ENCODE peak calls at places on chromosome 22, in nine cellular contexts. M is naive thymus-derived CD4-positive, alpha-beta T cell; J is left ventricle myocardium inferior; A is SJSA1; G is stomach; I is fibroblast of lung; L is A549; X is breast epithelium; E is psoas muscle. Q is an unnamed sample.

GRCh38 chr22:36759481-36760159 is 16.3 kb downstream of the IFT27 start:
- DNase-seq in J (no peak), A (no peak), L (no peak), I (no peak), G (no peak), M (no peak), E (no peak), X (peak; percentile 28), Q (no peak)

GRCh38 chr22:40310081-40310770 is 36.1 kb upstream of the ADSL start:
- DNase-seq in E (no peak), M (no peak), J (no peak), A (peak; percentile 79), G (no peak), X (no peak), I (peak; percentile 93), L (no peak), Q (no peak)

GRCh38 chr22:31230155-31230870 is 18.2 kb downstream of the LIMK2 start:
- DNase-seq in G (no peak), I (peak; percentile 19), A (no peak), E (no peak), J (no peak), X (no peak), L (no peak), M (no peak), Q (no peak)

GRCh38 chr22:35882226-35883027 is 146.2 kb downstream of the RBFOX2 start:
- DNase-seq in I (peak; percentile 59), L (no peak), G (no peak), E (no peak), J (no peak), X (no peak), M (no peak), A (no peak), Q (no peak)

GRCh38 chr22:37290737-37291136 is 8.4 kb downstream of the CYTH4 start:
- DNase-seq in G (no peak), A (no peak), I (peak; percentile 44), M (no peak), L (no peak), J (peak; percentile 41), E (no peak), X (no peak), Q (no peak)

GRCh38 chr22:30248484-30248883 is 1.9 kb upstream of the LIF start:
- DNase-seq in J (no peak), I (no peak), E (no peak), M (no peak), G (no peak), A (no peak), L (no peak), X (no peak), Q (no peak)

GRCh38 chr22:29871684-29872083 is 11.3 kb upstream of the MTMR3 start:
- DNase-seq in J (no peak), L (no peak), G (no peak), A (no peak), X (no peak), E (peak; percentile 58), M (no peak), I (peak; percentile 17), Q (no peak)

GRCh38 chr22:37492428-37493344 is 6.5 kb upstream of the MFNG start:
- DNase-seq in A (no peak), L (peak; percentile 62), E (no peak), X (no peak), M (peak; percentile 41), I (peak; percentile 48), G (no peak), J (no peak), Q (no peak)

GRCh38 chr22:41308054-41308453 is 6.7 kb downstream of the ZC3H7B start:
- DNase-seq in G (no peak), X (no peak), M (no peak), J (no peak), A (no peak), E (peak; percentile 76), I (peak; percentile 9), L (no peak), Q (no peak)

GRCh38 chr22:37197451-37198289 is 9.6 kb upstream of the C1QTNF6 start:
- DNase-seq in I (peak; percentile 89), J (no peak), L (peak; percentile 91), X (peak; percentile 76), M (no peak), G (peak; percentile 51), A (peak; percentile 64), E (peak; percentile 84), Q (peak; percentile 57)

GRCh38 chr22:36507518-36508010 is 724 bp upstream of the FOXRED2 start:
- DNase-seq in J (no peak), E (no peak), M (no peak), X (no peak), G (no peak), L (no peak), I (no peak), A (no peak), Q (no peak)

GRCh38 chr22:38167988-38168407 is 13.6 kb downstream of the PLA2G6 start:
- DNase-seq in G (peak; percentile 77), E (peak; percentile 84), J (peak; percentile 66), X (peak; percentile 85), I (no peak), A (no peak), L (no peak), M (no peak), Q (no peak)

GRCh38 chr22:32533265-32534068 is 58.9 kb downstream of the FBXO7 start:
- DNase-seq in X (no peak), I (peak; percentile 72), M (no peak), L (no peak), J (no peak), A (peak; percentile 56), E (no peak), G (no peak), Q (no peak)

GRCh38 chr22:27632451-27633295 is 168.9 kb downstream of the MN1 start:
- DNase-seq in I (peak; percentile 42), E (no peak), X (no peak), J (peak; percentile 75), A (no peak), L (no peak), M (no peak), G (no peak), Q (peak; percentile 77)

DNA sequence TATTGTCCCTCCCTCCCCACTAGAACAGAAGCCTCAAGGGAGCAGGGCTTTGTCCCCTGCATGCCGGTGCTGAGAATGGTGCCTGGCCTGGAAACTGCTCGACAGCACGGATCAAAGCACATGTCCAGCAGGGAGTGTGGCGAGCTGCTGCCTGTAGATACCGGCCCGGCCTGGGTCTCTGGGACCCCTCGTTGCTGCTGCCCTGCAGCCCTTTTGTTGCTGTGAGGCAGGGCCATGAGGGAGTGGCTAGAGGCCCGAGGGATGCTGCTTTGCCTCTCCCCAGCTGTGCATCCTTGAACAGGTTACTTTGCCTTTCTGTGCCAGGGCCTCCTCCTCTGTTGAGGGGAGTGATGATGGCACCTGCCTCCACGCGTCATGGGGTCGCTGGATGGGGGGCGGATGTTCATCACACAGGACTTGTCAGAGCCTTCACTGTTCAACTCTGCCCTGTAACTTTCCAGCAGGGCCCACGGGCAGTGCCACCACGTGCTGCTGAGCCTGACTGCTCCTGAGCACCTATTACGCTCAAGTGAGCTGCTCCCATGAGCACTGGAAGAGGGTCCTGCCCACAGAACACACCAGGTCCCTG is 15.3 kb upstream of the PARVG start:
- DNase-seq in G (no peak), A (no peak), L (no peak), J (no peak), M (no peak), I (no peak), E (peak; percentile 32), X (no peak), Q (peak; percentile 24)
- H3K4me3 ChIP-seq in G (no peak overlapping the region), A (no peak overlapping the region), L (no peak overlapping the region), J (no peak overlapping the region), M (no peak overlapping the region), I (no peak overlapping the region), E (no peak overlapping the region), X (no peak overlapping the region), Q (no peak overlapping the region)

GRCh38 chr22:47091241-47091691 is 328.8 kb downstream of the TBC1D22A start:
- DNase-seq in L (no peak), I (peak; percentile 14), J (no peak), E (no peak), M (peak; percentile 54), G (no peak), X (no peak), A (no peak), Q (no peak)

GRCh38 chr22:47091921-47092700 is 329.7 kb downstream of the TBC1D22A start:
- DNase-seq in A (no peak), M (no peak), J (no peak), E (no peak), I (no peak), L (no peak), X (no peak), G (no peak), Q (no peak)

GRCh38 chr22:47089796-47090460 is 327.5 kb downstream of the TBC1D22A start:
- DNase-seq in M (no peak), A (no peak), G (no peak), L (no peak), X (no peak), E (no peak), J (no peak), I (no peak), Q (no peak)

GRCh38 chr22:47089374-47089773 is 326.9 kb downstream of the TBC1D22A start:
- DNase-seq in E (no peak), X (no peak), M (no peak), J (no peak), L (no peak), G (no peak), A (no peak), I (no peak), Q (no peak)

GRCh38 chr22:47090591-47091240 is 328.3 kb downstream of the TBC1D22A start:
- DNase-seq in G (no peak), X (no peak), A (peak; percentile 59), E (no peak), L (no peak), I (peak; percentile 57), M (peak; percentile 34), J (no peak), Q (no peak)
- H3K9me3 ChIP-seq in G (no peaks in the 10 kb centered on the region), X (no peaks in the 10 kb centered on the region), A (peaks cover 10% of the 10 kb centered on the region), E (no peaks in the 10 kb centered on the region), L (no peaks in the 10 kb centered on the region), I (no peaks in the 10 kb centered on the region), M (no peaks in the 10 kb centered on the region), J (peaks cover 10% of the 10 kb centered on the region), Q (no peaks in the 10 kb centered on the region)

DNA sequence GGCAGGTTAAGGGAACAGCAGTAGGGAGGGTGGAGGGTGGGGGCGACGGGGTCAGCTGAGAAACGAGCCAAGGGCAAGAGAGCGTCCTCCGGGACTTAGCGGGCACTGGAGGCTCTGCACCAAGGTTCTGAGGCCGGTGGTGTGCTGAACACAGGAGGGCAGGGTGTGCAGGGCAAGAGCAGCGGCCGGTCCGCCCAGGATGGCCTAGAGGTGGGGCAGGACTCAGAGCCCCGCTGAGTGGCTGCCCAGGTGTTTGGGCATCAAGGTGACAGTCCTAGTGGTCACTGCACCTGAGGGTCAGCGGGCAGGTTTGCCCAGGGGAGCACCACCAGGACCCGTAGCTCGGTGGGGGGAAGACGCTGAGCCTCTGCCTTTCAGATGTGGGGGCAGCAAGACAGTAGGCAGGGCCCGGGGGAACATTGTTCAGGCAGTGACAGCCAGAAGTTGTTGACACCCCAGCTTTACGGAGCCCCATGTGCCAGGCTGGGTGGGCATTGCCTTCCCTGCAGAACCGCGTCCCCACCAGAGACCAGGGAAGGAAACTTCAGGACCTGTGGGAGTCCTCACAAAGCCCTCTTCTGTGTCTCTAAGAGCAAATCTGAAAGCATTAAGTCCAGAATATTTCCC is 4.5 kb upstream of the TTLL8 start:
- DNase-seq in I (no peak), M (no peak), L (no peak), X (no peak), J (no peak), G (no peak), E (no peak), A (no peak), Q (no peak)
- H3K4me3 ChIP-seq in I (no peak overlapping the region), M (no peak overlapping the region), L (no peak overlapping the region), X (no peak overlapping the region), J (no peak overlapping the region), G (no peak overlapping the region), E (no peak overlapping the region), A (no peak overlapping the region), Q (no peak overlapping the region)

GRCh38 chr22:47207846-47208554 is 445.6 kb downstream of the TBC1D22A start:
- DNase-seq in J (no peak), X (no peak), A (no peak), L (no peak), I (no peak), M (no peak), G (peak; percentile 20), E (no peak), Q (peak; percentile 37)
- H3K9me3 ChIP-seq in J (no peaks in the 10 kb centered on the region), X (no peaks in the 10 kb centered on the region), A (no peaks in the 10 kb centered on the region), L (no peaks in the 10 kb centered on the region), I (no peaks in the 10 kb centered on the region), M (no peaks in the 10 kb centered on the region), G (no peaks in the 10 kb centered on the region), E (no peaks in the 10 kb centered on the region), Q (no peaks in the 10 kb centered on the region)